ENCODE peak calls at places on chromosomes 3 and 15, in seven cellular contexts. K is amniotic stem cell; O is activated CD8-positive, alpha-beta memory T cell treated with anti-CD3 and anti-CD28 coated beads for 48 hours; G is M059J; A is HTR-8/SVneo; W is NCI-H460; C is GM03348. Z is an unnamed sample.
A peak's percentile ranks its signal among the peaks of the same experiment; 100 is the strongest.

GRCh38 chr15:60392601-60392985 is 5.2 kb downstream of the ANXA2 start:
- DNase-seq in C (no peak), K (no peak), A (no peak), O (no peak), G (peak; percentile 94), W (no peak), Z (peak; percentile 35)

GRCh38 chr3:97910931-97911351 is 61.3 kb downstream of the RIOX2 start:
- DNase-seq in O (no peak), C (no peak), A (no peak), G (no peak), W (peak; percentile 22), K (no peak), Z (no peak)

GRCh38 chr15:74383695-74384565 is 16.5 kb upstream of the CYP11A1 start:
- DNase-seq in G (peak; percentile 66), O (no peak), K (no peak), W (no peak), A (no peak), C (no peak), Z (peak; percentile 59)

GRCh38 chr15:35080226-35080625 is 4.9 kb downstream of the NANOGP8 start:
- DNase-seq in W (no peak), K (no peak), C (no peak), G (no peak), A (no peak), O (no peak), Z (no peak)

GRCh38 chr3:52532838-52533622 is 627 bp downstream of the NT5DC2 start:
- DNase-seq in C (peak; percentile 70), W (no peak), A (peak; percentile 24), G (peak; percentile 37), K (no peak), O (no peak), Z (no peak)

GRCh38 chr15:94056314-94056713 is 175.0 kb upstream of the MCTP2 start:
- DNase-seq in K (no peak), C (peak; percentile 51), G (peak; percentile 67), W (no peak), A (no peak), O (no peak), Z (no peak)

GRCh38 chr15:35000511-35000910 is 12.4 kb upstream of the ZNF770 start:
- DNase-seq in A (peak; percentile 15), O (no peak), W (no peak), G (peak; percentile 91), K (no peak), C (peak; percentile 76), Z (no peak)

GRCh38 chr3:108345492-108346205 is 49.3 kb downstream of the HHLA2 start:
- DNase-seq in A (no peak), K (no peak), C (no peak), G (peak; percentile 43), O (no peak), W (no peak), Z (no peak)

GRCh38 chr15:90037510-90037860 is 36.4 kb downstream of the ZNF710 start:
- DNase-seq in K (no peak), C (peak; percentile 85), G (peak; percentile 32), W (no peak), A (peak; percentile 56), O (no peak), Z (no peak)

GRCh38 chr3:4759689-4760312 is 219.4 kb upstream of the BHLHE40 start:
- DNase-seq in K (no peak), C (no peak), G (no peak), A (peak; percentile 41), W (no peak), O (no peak), Z (no peak)

GRCh38 chr3:40741729-40742128 is 217.0 kb downstream of the ZNF621 start:
- DNase-seq in C (no peak), O (no peak), W (no peak), G (no peak), A (no peak), K (no peak), Z (no peak)

GRCh38 chr3:99394831-99395733 is 243.3 kb upstream of the COL8A1 start:
- DNase-seq in C (peak; percentile 39), W (peak; percentile 46), O (no peak), A (peak; percentile 22), G (peak; percentile 95), K (peak; percentile 27), Z (no peak)

GRCh38 chr3:31288641-31289100 is 244.1 kb upstream of the STT3B start:
- DNase-seq in O (no peak), C (peak; percentile 55), W (no peak), K (no peak), G (peak; percentile 84), A (peak; percentile 28), Z (peak; percentile 7)

GRCh38 chr15:49045691-49046112 is 544 bp downstream of the SECISBP2L start:
- DNase-seq in W (no peak), O (no peak), G (peak; percentile 65), A (no peak), C (peak; percentile 49), K (no peak), Z (peak; percentile 7)

GRCh38 chr3:129441215-129441614 is 1.2 kb downstream of the IFT122 start:
- DNase-seq in C (no peak), K (no peak), W (no peak), A (no peak), O (no peak), G (no peak), Z (no peak)

GRCh38 chr15:78033864-78034263 is 43.6 kb downstream of the TBC1D2B start:
- DNase-seq in W (no peak), O (no peak), G (no peak), A (no peak), K (no peak), C (no peak), Z (no peak)

GRCh38 chr3:25429960-25430941 is 2.2 kb downstream of the RARB start:
- DNase-seq in C (no peak), O (no peak), G (no peak), W (no peak), A (no peak), K (no peak), Z (no peak)

GRCh38 chr3:160928183-160928718 is 172.2 kb downstream of the PPM1L start:
- DNase-seq in O (no peak), G (peak; percentile 19), C (no peak), W (no peak), A (no peak), K (no peak), Z (no peak)